ENCODE peak calls at places on chromosomes 6 and 20, in four cellular contexts. C, T, Z and Y are unnamed samples. For H3K4me1, the result is how much of the 10 kb centered on the place peaks cover.

GRCh38 chr6:82750570-82750969 is 315.1 kb downstream of the UBE3D start:
- DNase-seq in C (no peak), T (no peak), Z (no peak), Y (no peak)

GRCh38 chr20:48066256-48066655 is 281.0 kb upstream of the SULF2 start:
- DNase-seq in C (no peak), T (no peak), Z (no peak), Y (no peak)

GRCh38 chr6:108752733-108753392 is 95.4 kb upstream of the ARMC2 start:
- DNase-seq in C (no peak), T (no peak), Z (no peak), Y (no peak)

GRCh38 chr6:96814581-96814980 is 22.7 kb downstream of the GPR63 start:
- DNase-seq in C (no peak), T (no peak), Z (no peak), Y (no peak)

GRCh38 chr20:10848810-10849370 is 175.1 kb upstream of the JAG1 start:
- DNase-seq in C (peak), T (no peak), Z (no peak), Y (peak)

GRCh38 chr6:79782775-79783174 is 151.6 kb downstream of the SH3BGRL2 start:
- DNase-seq in C (no peak), T (no peak), Z (no peak), Y (no peak)

GRCh38 chr20:20664795-20665194 is 47.6 kb downstream of the RALGAPA2 start:
- DNase-seq in C (no peak), T (no peak), Z (no peak), Y (no peak)

GRCh38 chr20:19974621-19975435 is 42.3 kb upstream of the NAA20 start:
- DNase-seq in C (peak), T (peak), Z (peak), Y (peak)

GRCh38 chr6:118574051-118574865 is 26.2 kb downstream of the PLN start:
- DNase-seq in C (no peak), T (no peak), Z (no peak), Y (no peak)

GRCh38 chr6:101417899-101418298 is 24.4 kb downstream of the GRIK2 start:
- DNase-seq in C (no peak), T (no peak), Z (no peak), Y (no peak)

GRCh38 chr6:4848382-4849068 is 72.3 kb downstream of the CDYL start:
- DNase-seq in C (no peak), T (peak), Z (no peak), Y (no peak)

GRCh38 chr20:35738410-35739179 is 3.5 kb downstream of the RBM39 start:
- DNase-seq in C (no peak), T (no peak), Z (no peak), Y (no peak)
- H3K4me1 ChIP-seq in C (half or more), T (half or more), Z (half or more), Y (half or more)

GRCh38 chr6:90035047-90035678 is 140.9 kb downstream of the GJA10 start:
- DNase-seq in C (no peak), T (no peak), Z (no peak), Y (no peak)
- H3K27ac ChIP-seq in C (no peak), T (no peak), Z (no peak), Y (no peak)

DNA sequence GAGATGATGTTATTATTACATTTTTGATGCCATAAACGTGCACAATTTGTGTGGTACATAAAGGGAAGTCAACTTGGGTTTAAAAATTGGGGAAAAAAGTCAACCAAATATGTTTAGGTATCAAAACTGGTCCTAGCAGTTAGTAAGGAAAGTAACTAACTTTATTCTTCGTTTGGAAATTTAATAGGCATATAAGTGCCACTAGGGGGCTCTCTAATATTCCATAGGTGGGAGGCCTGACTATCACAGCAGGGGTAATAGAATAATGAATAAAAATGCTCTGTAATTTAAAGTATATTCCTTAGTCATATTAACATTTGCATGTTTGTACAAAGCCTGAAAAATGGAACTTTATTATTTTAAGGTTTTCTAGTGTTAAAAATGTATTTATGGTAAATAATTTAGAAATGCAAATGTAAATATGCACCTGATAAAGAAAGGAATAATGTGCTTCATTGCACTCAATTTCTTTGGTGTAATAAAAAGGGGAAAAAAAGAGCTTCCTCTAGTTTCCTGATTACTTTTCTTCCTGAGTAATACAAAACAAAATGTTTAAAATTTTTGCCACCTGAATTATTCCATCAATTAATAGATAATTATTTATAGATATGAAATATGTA is 125.7 kb upstream of the HDAC2 start:
- DNase-seq in C (no peak), T (no peak), Z (no peak), Y (no peak)
- TF ChIP-seq CTCF in C (peak), T (peak), Z (peak), Y (peak)

DNA sequence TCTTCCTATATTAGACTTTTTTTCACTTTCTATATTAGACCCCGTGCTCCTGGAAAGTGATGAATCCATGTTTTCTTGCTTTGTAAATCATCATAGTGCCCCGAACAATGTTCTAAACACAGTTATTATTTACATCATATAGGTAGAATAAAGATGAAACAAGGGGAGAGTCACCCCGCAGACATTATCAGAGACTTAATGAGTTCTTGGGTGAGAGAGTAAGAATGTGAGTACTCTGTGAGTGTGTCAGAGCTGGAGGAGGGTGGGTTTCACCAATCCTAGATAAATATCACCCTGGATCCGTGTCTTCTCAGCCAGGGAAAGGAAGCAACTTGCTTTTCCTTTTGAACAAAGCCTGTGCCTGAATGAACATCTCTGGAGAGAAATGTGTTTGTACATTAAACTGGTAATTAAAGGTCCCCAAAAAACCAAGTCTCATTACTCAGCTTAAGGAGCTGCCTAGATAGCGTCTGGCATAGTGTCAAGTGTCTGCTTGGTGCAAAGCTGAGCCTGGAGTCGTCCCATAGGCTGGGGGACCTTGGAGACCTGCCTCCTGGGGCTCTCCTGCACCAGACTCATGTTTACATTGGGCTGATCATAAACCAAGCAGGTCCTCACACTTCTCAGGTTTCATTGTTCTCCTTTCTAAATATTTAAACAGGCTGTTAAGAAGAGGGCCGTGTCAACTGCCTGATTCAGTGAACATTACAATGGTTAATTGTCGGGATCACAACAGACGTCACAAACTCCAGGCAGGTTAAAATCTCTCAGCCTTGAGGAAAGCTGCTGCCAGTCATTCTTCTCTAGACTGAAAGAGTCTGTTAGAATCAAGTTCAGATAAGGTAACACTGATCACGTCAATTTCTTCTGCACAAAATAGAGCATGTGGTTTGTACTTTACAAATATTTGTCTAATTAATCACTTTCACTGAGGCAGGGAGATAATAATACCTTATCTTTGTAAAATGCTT is 179.7 kb upstream of the MYLIP start:
- DNase-seq in C (no peak), T (no peak), Z (no peak), Y (no peak)
- H3K4me1 ChIP-seq in C (under half), T (under half), Z (under half), Y (under half)

DNA sequence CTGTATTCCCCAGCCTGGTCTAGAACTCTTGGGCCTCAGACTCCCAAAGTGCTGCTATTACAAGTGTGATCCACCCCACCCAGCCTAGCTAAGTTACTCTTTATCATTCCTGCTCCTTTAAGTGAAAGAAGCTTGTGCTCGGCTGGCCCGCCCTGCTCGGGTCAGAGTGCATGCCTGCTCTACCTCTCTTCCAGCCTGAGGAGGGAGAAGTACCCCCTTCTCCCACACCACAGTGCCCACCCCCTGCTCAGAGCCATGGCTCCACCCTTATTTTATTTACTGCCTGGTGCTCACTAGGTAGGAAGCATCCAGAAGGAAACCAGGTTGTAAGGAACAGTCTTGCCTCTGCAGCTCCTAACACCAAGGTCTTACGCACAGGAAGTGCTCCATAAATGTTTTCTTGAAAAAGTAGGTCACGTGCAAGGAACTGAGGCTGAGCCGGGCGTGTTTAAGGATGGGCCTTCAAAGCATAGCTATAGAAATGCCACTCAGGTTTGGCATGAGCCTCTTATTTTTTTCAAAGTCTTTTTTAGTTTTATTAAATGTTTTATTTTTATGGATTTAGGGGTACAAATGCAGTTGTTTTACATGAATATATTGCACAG is 105.7 kb upstream of the SNX9 start:
- DNase-seq in C (no peak), T (no peak), Z (no peak), Y (no peak)
- H3K27ac ChIP-seq in C (peak), T (no peak), Z (no peak), Y (no peak)